ENCODE peak calls at places on chromosomes 4 and X, in five cellular contexts. U is IMR-90, E is A549, A is esophagus squamous epithelium, Y is transverse colon. V is an unnamed sample.

GRCh38 chrX:38249965-38250364 is 29.3 kb upstream of the SRPX start:
- DNase-seq in U (peak), E (no peak), A (no peak), Y (no peak), V (no peak)

GRCh38 chrX:13489451-13489850 is 80.0 kb upstream of the EGFL6 start:
- DNase-seq in U (peak), E (peak), A (no peak), Y (peak), V (no peak)

GRCh38 chr4:38667005-38667771 is 3.2 kb downstream of the KLF3 start:
- DNase-seq in U (peak), E (peak), A (peak), Y (peak), V (peak)

GRCh38 chrX:49858341-49858740 is 20.9 kb upstream of the USP27X start:
- DNase-seq in U (no peak), E (no peak), A (no peak), Y (no peak), V (no peak)

GRCh38 chrX:108736509-108737479 is at the start of gene IRS4:
- DNase-seq in U (no peak), E (peak), A (no peak), Y (no peak), V (peak)

GRCh38 chrX:109536439-109537323 is at the start of gene NXT2:
- DNase-seq in U (peak), E (peak), A (peak), Y (peak), V (peak)

GRCh38 chr4:117064297-117064696 is 21.1 kb downstream of the TRAM1L1 start:
- DNase-seq in U (peak), E (peak), A (no peak), Y (no peak), V (no peak)

GRCh38 chr4:10607206-10607605 is 77.4 kb downstream of the CLNK start:
- DNase-seq in U (no peak), E (no peak), A (no peak), Y (no peak), V (no peak)

GRCh38 chrX:10010686-10011085 is 43.5 kb downstream of the CLDN34 start:
- DNase-seq in U (peak), E (peak), A (no peak), Y (no peak), V (no peak)

GRCh38 chrX:48713847-48714246 is 17.3 kb downstream of the SUV39H1 start:
- DNase-seq in U (no peak), E (no peak), A (no peak), Y (no peak), V (no peak)

GRCh38 chrX:6021316-6022091 is 207.2 kb downstream of the NLGN4X start:
- DNase-seq in U (peak), E (peak), A (no peak), Y (peak), V (peak)

GRCh38 chr4:47719576-47719975 is 118.3 kb downstream of the CORIN start:
- DNase-seq in U (no peak), E (no peak), A (no peak), Y (no peak), V (no peak)

GRCh38 chr4:83486457-83487129 is 1.7 kb upstream of the ABRAXAS1 start:
- DNase-seq in U (no peak), E (no peak), A (no peak), Y (no peak), V (no peak)

GRCh38 chr4:118351851-118352827 is 664 bp downstream of the PRSS12 start:
- DNase-seq in U (peak), E (peak), A (no peak), Y (peak), V (no peak)

GRCh38 chr4:5755161-5755560 is 44.2 kb downstream of the EVC start:
- DNase-seq in U (no peak), E (no peak), A (no peak), Y (no peak), V (no peak)

GRCh38 chr4:113700602-113701150 is 60.9 kb downstream of the CAMK2D start:
- DNase-seq in U (no peak), E (no peak), A (no peak), Y (no peak), V (no peak)

GRCh38 chr4:76689079-76689817 is 208.7 kb downstream of the SOWAHB start:
- DNase-seq in U (peak), E (peak), A (no peak), Y (peak), V (peak)

GRCh38 chr4:152640058-152640921 is 39.5 kb downstream of the TMEM154 start:
- DNase-seq in U (peak), E (peak), A (no peak), Y (no peak), V (no peak)

GRCh38 chr4:168585168-168586091 is 88.6 kb downstream of the PALLD start:
- DNase-seq in U (peak), E (peak), A (no peak), Y (peak), V (peak)

GRCh38 chr4:81756973-81757372 is 285.3 kb upstream of the RASGEF1B start:
- DNase-seq in U (no peak), E (no peak), A (no peak), Y (no peak), V (no peak)

GRCh38 chr4:101280866-101281600 is 66.3 kb downstream of the PPP3CA start:
- DNase-seq in U (no peak), E (no peak), A (no peak), Y (no peak), V (no peak)

GRCh38 chr4:72076562-72076961 is 44.8 kb downstream of the NPFFR2 start:
- DNase-seq in U (no peak), E (no peak), A (no peak), Y (no peak), V (no peak)

GRCh38 chr4:118941799-118942198 is 53.1 kb downstream of the SYNPO2 start:
- DNase-seq in U (peak), E (no peak), A (no peak), Y (no peak), V (no peak)

GRCh38 chrX:53714580-53715335 is 28.2 kb upstream of the HUWE1 start:
- DNase-seq in U (peak), E (no peak), A (no peak), Y (peak), V (peak)
- TF ChIP-seq POLR2A in U (no peak), E (no peak), A (no peak), Y (no peak), V (no peak)

GRCh38 chrX:20235755-20236154 is 31.0 kb downstream of the RPS6KA3 start:
- DNase-seq in U (no peak), E (no peak), A (no peak), Y (no peak), V (no peak)
- H3K4me3 ChIP-seq in U (no peak), E (no peak), A (no peak), Y (no peak), V (no peak)

DNA sequence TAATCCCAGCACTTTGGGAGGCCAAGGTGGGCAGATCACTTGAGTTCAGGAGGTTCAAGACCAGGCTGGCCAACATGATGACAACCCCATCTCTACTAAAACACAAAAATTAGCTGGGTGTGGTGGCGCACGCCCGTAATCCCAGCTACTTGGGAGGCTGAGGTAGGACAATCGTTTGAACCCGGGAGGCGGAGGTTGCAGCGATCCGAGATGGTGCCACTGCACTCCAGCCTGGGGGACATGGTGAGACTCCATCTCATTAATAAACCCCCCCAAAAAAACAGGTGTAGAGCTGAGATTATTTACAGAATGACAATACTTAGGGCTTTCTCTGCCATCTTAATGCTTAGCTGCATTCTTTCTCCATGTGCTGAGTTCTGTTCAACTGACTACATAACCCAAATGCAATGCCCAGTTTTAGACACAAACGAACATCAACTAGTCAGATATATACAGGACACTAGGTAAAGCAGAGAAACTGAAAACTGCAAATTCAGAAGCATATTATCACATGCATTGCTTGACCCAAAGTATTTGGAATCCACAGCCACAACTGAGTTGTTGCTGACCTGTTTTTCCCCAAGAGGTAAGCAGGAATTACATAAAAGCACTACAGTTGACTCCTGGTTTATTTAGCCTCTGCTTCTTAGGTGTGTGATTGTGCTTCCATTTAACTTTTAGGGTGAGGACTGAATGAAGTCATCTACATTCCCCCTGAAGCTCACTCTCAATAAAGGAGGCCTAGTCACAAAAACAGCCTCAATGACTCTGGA is 12.1 kb downstream of the RBMX start:
- DNase-seq in U (no peak), E (no peak), A (no peak), Y (no peak), V (no peak)
- TF ChIP-seq POLR2A in U (no peak), E (no peak), A (no peak), Y (no peak), V (no peak)

DNA sequence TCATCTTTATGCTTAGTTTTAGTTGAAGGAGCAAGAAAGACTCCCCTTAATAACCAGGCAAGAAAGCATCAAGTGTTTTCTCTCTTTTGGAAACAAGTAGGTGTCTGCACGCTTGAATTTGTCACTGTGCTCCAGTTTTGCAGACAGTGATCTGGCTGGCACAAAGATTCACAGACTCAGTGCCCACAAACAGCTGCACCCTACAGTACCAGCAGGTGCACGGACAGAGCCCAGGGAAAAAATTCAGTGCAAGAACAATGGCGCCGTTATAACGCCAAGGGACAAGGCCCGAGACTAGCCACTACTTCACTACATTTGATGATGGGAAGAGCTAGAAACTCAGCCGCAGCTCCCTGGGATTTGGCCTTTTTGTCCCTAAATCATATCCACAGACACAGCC is 56.0 kb downstream of the ZNF827 start:
- DNase-seq in U (no peak), E (no peak), A (no peak), Y (no peak), V (no peak)
- H3K4me3 ChIP-seq in U (no peak), E (no peak), A (no peak), Y (no peak), V (no peak)

GRCh38 chrX:40098264-40099045 is 697 bp upstream of the BCOR start:
- DNase-seq in U (no peak), E (peak), A (no peak), Y (peak), V (peak)
- TF ChIP-seq POLR2A in U (peak), E (no peak), A (peak), Y (peak), V (no peak)

GRCh38 chr4:32112891-32113290 is 1392.7 kb downstream of the PCDH7 start:
- DNase-seq in U (no peak), E (no peak), A (no peak), Y (no peak), V (no peak)

GRCh38 chr4:32119907-32120306 is 1399.7 kb downstream of the PCDH7 start:
- DNase-seq in U (no peak), E (no peak), A (no peak), Y (no peak), V (no peak)

GRCh38 chr4:32117696-32118095 is 1397.5 kb downstream of the PCDH7 start:
- DNase-seq in U (no peak), E (peak), A (no peak), Y (no peak), V (no peak)
- H3K4me3 ChIP-seq in U (no peak), E (no peak), A (no peak), Y (no peak), V (no peak)

V was measured in prostate gland.